ENCODE peak calls at places on chromosomes 4 and X, in five cellular contexts. H is Calu3, K is astrocyte of the spinal cord, C is colonic mucosa, O is tibial artery. T is an unnamed sample.

GRCh38 chr4:56048621-56049427 is 100.1 kb downstream of the CEP135 start:
- DNase-seq in H (peak; percentile 68), K (peak; percentile 59), C (peak; percentile 73), O (no peak), T (peak; percentile 26)

GRCh38 chrX:56385336-56385735 is 153.2 kb downstream of the KLF8 start:
- DNase-seq in H (no peak), K (no peak), C (no peak), O (no peak), T (no peak)

GRCh38 chr4:3851211-3851610 is 85.0 kb downstream of the ADRA2C start:
- DNase-seq in H (no peak), K (no peak), C (no peak), O (no peak), T (no peak)

GRCh38 chrX:130110379-130111219 is at the start of gene ELF4:
- DNase-seq in H (peak; percentile 70), K (peak; percentile 43), C (peak; percentile 61), O (no peak), T (peak; percentile 57)

GRCh38 chr4:41360214-41360910 is 103.6 kb downstream of the UCHL1 start:
- DNase-seq in H (peak; percentile 67), K (peak; percentile 36), C (peak; percentile 57), O (peak; percentile 67), T (peak; percentile 29)

GRCh38 chr4:5971077-5971447 is 47.2 kb downstream of the C4orf50 start:
- DNase-seq in H (no peak), K (no peak), C (no peak), O (no peak), T (no peak)

GRCh38 chrX:150897371-150898319 is 823 bp downstream of the CD99L2 start:
- DNase-seq in H (peak; percentile 24), K (peak; percentile 15), C (peak; percentile 51), O (peak; percentile 22), T (peak; percentile 22)

GRCh38 chr4:86050516-86050915 is 309.3 kb downstream of the MAPK10 start:
- DNase-seq in H (no peak), K (no peak), C (no peak), O (no peak), T (peak; percentile 59)

GRCh38 chr4:34170941-34171340 is 2073.4 kb downstream of the ARAP2 start:
- DNase-seq in H (no peak), K (peak; percentile 33), C (no peak), O (no peak), T (no peak)

GRCh38 chrX:106863697-106864096 is 39.4 kb downstream of the RIPPLY1 start:
- DNase-seq in H (no peak), K (no peak), C (no peak), O (no peak), T (no peak)

GRCh38 chrX:39165185-39165584 is 363.9 kb downstream of the MID1IP1 start:
- DNase-seq in H (no peak), K (no peak), C (no peak), O (no peak), T (no peak)

GRCh38 chrX:112851161-112851779 is 10.6 kb upstream of the AMOT start:
- DNase-seq in H (no peak), K (no peak), C (no peak), O (no peak), T (peak; percentile 14)

GRCh38 chr4:14180983-14181601 is 553.6 kb upstream of the BOD1L1 start:
- DNase-seq in H (peak; percentile 1), K (peak; percentile 20), C (no peak), O (no peak), T (no peak)

GRCh38 chrX:107571296-107571998 is 56.9 kb upstream of the PRPS1 start:
- DNase-seq in H (peak; percentile 61), K (peak; percentile 92), C (no peak), O (peak; percentile 20), T (peak; percentile 85)

GRCh38 chr4:139950568-139950967 is 203.4 kb downstream of the MAML3 start:
- DNase-seq in H (no peak), K (peak; percentile 80), C (no peak), O (no peak), T (no peak)

GRCh38 chr4:166252487-166253402 is 379.7 kb downstream of the TLL1 start:
- DNase-seq in H (peak; percentile 17), K (peak; percentile 29), C (no peak), O (no peak), T (peak; percentile 27)

GRCh38 chr4:8504279-8505007 is 63.9 kb downstream of the TRMT44 start:
- DNase-seq in H (peak; percentile 38), K (no peak), C (no peak), O (no peak), T (no peak)

GRCh38 chr4:182531555-182532162 is 288.5 kb downstream of the TENM3 start:
- DNase-seq in H (no peak), K (no peak), C (no peak), O (no peak), T (no peak)

GRCh38 chr4:51895158-51895557 is 52.2 kb downstream of the DCUN1D4 start:
- DNase-seq in H (no peak), K (no peak), C (no peak), O (no peak), T (no peak)

GRCh38 chr4:137367608-137368007 is 164.7 kb downstream of the PCDH18 start:
- DNase-seq in H (no peak), K (peak; percentile 25), C (no peak), O (no peak), T (peak; percentile 80)

GRCh38 chr4:134200811-134201215 is 776 bp downstream of the PABPC4L start:
- DNase-seq in H (no peak), K (no peak), C (no peak), O (no peak), T (no peak)

GRCh38 chr4:186643501-186644315 is 79.9 kb downstream of the FAT1 start:
- DNase-seq in H (peak; percentile 18), K (peak; percentile 74), C (no peak), O (no peak), T (peak; percentile 67)

GRCh38 chrX:57933321-57933720 is 23.1 kb upstream of the ZXDA start:
- DNase-seq in H (no peak), K (no peak), C (no peak), O (no peak), T (no peak)

GRCh38 chrX:57930051-57930450 is 19.8 kb upstream of the ZXDA start:
- DNase-seq in H (no peak), K (no peak), C (no peak), O (no peak), T (no peak)

GRCh38 chrX:57925806-57926205 is 15.5 kb upstream of the ZXDA start:
- DNase-seq in H (no peak), K (no peak), C (no peak), O (no peak), T (no peak)

GRCh38 chrX:57932266-57932665 is 22.0 kb upstream of the ZXDA start:
- DNase-seq in H (no peak), K (no peak), C (no peak), O (no peak), T (no peak)

GRCh38 chrX:57929373-57929772 is 19.1 kb upstream of the ZXDA start:
- DNase-seq in H (no peak), K (no peak), C (no peak), O (no peak), T (peak; percentile 57)
- TF ChIP-seq CTCF in H (no peak), K (peak; percentile 38), C (peak; percentile 20), O (peak; percentile 14), T (peak; percentile 63)

GRCh38 chr4:148874331-148874730 is 432.1 kb upstream of the NR3C2 start:
- DNase-seq in H (no peak), K (no peak), C (no peak), O (no peak), T (no peak)
- TF ChIP-seq CTCF in H (no peak), K (no peak), C (no peak), O (no peak), T (no peak)

GRCh38 chr4:16125571-16126445 is 42.0 kb upstream of the PROM1 start:
- DNase-seq in H (no peak), K (no peak), C (no peak), O (no peak), T (no peak)
- TF ChIP-seq CTCF in H (no peak), K (no peak), C (no peak), O (no peak), T (no peak)

DNA sequence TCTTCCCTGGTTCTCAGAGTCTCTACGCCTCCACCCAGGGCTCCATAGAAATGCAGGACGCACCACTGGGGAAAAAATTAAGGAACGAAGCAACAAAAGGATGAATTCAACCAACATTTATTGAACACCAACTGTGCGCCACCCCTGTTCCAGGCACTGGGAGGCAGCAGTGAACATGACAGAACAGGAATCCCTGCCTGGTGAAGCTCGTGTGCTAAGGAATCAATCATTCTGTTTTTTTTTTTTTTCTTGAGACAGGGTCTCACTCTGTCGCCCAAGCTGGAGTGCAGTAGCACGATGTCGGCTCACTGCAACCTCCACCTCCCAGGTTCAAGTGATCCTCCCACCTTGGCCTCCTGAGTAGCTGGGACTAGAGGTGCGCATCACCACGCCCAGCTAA is 1.9 kb upstream of the FTSJ1 start:
- DNase-seq in H (peak; percentile 47), K (no peak), C (no peak), O (no peak), T (no peak)
- TF ChIP-seq CTCF in H (peak; percentile 13), K (peak; percentile 27), C (no peak), O (no peak), T (peak; percentile 36)

GRCh38 chr4:147313114-147313513 is 167.8 kb upstream of the EDNRA start:
- DNase-seq in H (no peak), K (no peak), C (no peak), O (no peak), T (no peak)
- TF ChIP-seq CTCF in H (no peak), K (no peak), C (no peak), O (no peak), T (no peak)

GRCh38 chr4:127997534-127998388 is 32.6 kb downstream of the ABHD18 start:
- DNase-seq in H (no peak), K (peak; percentile 37), C (no peak), O (no peak), T (peak; percentile 51)
- TF ChIP-seq CTCF in H (no peak), K (peak; percentile 23), C (no peak), O (no peak), T (peak; percentile 22)

DNA sequence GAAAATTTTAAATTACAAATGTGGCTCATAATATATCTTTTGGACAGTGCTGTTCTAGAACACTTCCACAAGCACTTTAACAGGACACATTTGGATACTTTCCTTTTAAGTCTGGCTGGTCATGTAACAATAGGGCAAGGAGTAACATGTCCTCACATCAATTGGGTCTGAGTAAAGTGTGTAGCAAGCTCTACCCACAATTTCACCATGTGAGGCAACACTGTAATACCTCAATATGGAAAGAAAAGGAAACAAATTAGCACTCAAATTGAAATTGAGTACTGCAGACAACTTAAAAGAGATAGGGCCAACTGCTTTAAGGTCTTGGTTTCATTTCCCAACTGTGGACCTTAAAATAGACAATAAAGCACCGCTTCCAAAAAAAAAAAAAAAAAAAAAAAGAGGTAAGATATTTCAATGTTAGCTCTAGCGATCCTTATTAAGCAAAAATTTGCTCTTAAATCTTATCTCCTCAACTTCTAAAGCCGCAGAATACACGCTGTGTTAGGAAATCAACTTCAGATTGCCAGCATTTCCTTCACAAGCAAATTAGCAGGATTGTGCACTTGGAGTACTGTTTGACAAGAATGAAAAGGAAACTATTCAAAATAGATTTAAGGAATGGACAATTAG is 1.7 kb downstream of the CASK start:
- DNase-seq in H (no peak), K (peak; percentile 27), C (no peak), O (peak; percentile 19), T (peak; percentile 72)
- TF ChIP-seq CTCF in H (no peak), K (no peak), C (no peak), O (no peak), T (no peak)

T was measured in fibroblast of the aortic adventitia.